ENCODE peak calls at places on chromosomes 6 and 20, in five cellular contexts. P, M, V, B and C are unnamed samples. For H3K4me1, the result is how much of the 10 kb centered on the place peaks cover.

GRCh38 chr20:62427172-62428007 is at the start of gene RBBP8NL:
- DNase-seq in B (no peak), M (no peak), P (no peak), V (no peak), C (no peak)

GRCh38 chr6:22883061-22883717 is 313.8 kb downstream of the HDGFL1 start:
- DNase-seq in P (no peak), M (no peak), B (no peak), V (no peak), C (no peak)

GRCh38 chr20:49641683-49642649 is 71.7 kb downstream of the B4GALT5 start:
- DNase-seq in B (no peak), V (no peak), P (peak), M (no peak), C (no peak)

GRCh38 chr6:42774201-42774600 is 7.7 kb upstream of the BICRAL start:
- DNase-seq in P (no peak), V (no peak), M (no peak), B (no peak), C (no peak)

GRCh38 chr6:6008648-6009421 is 2.1 kb upstream of the NRN1 start:
- DNase-seq in P (no peak), B (no peak), V (no peak), M (peak), C (peak)

GRCh38 chr6:131124341-131125071 is 10.8 kb upstream of the AKAP7 start:
- DNase-seq in M (no peak), V (no peak), P (no peak), B (no peak), C (no peak)

GRCh38 chr20:39253051-39253682 is 291.0 kb downstream of the DHX35 start:
- DNase-seq in V (no peak), M (no peak), B (no peak), P (no peak), C (no peak)

GRCh38 chr6:109816452-109817374 is 125.6 kb downstream of the FIG4 start:
- DNase-seq in B (no peak), M (no peak), V (no peak), P (no peak), C (no peak)

GRCh38 chr6:116666869-116667268 is 1.7 kb downstream of the ZUP1 start:
- DNase-seq in P (no peak), M (no peak), V (no peak), B (no peak), C (no peak)

GRCh38 chr6:63307581-63308246 is 12.1 kb downstream of the LGSN start:
- DNase-seq in M (peak), P (peak), V (no peak), B (no peak), C (peak)

GRCh38 chr6:64012351-64013060 is 376.9 kb downstream of the PHF3 start:
- DNase-seq in P (peak), B (no peak), M (peak), V (no peak), C (no peak)

GRCh38 chr20:25197173-25197869 is 1.8 kb downstream of the ENTPD6 start:
- DNase-seq in M (no peak), V (no peak), P (no peak), B (no peak), C (no peak)

DNA sequence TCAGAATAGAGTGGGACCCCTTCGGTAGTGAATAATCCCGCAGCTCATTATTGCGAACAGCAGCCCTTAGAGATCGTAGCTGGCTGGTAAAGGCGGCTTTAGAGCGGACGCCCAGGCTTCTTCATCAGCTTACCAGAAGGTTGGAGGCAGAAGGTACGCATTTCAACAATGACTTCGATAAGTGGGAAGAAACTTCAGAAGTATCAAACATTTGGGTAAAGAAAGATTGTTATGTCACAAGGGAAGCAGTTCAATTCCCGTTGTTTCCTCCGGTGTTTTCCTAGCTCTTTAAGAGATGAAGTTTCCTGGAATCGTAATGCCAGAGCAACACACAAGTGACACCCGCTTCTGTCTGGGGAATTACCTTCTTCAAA is 119.2 kb upstream of the ZNF184 start:
- DNase-seq in M (no peak), P (no peak), B (no peak), V (no peak), C (no peak)
- H3K4me3 ChIP-seq in M (peak), P (no peak), B (peak), V (no peak), C (no peak)

DNA sequence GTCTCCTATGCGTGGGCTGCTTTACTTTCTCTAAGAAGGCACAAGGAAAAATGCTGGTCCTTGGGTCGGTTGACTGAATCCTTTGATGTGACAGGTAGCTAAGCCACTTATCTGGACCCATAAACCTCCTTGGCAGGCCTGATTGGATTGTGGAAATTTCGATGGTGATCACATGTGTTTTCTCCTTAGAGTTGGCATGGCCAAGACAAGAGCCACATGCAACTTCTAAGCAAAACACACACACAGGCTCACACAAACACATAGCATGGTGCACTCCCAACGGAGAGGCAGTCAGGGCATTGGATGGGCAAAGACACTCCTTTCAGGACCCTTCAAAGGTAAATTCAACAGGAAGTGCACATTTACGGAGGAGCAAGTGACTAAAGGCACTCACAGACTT is 95.2 kb downstream of the PSMG4 start:
- DNase-seq in M (no peak), V (no peak), P (no peak), B (no peak), C (no peak)
- H3K4me1 ChIP-seq in M (under half), V (under half), P (under half), B (under half), C (half or more)

GRCh38 chr6:90605749-90606344 is 19.0 kb upstream of the MAP3K7 start:
- DNase-seq in M (no peak), V (no peak), B (no peak), P (no peak), C (no peak)

GRCh38 chr6:90610671-90611542 is 24.0 kb upstream of the MAP3K7 start:
- DNase-seq in B (no peak), V (no peak), M (no peak), P (peak), C (peak)

GRCh38 chr6:90611543-90611864 is 24.6 kb upstream of the MAP3K7 start:
- DNase-seq in P (no peak), M (no peak), V (no peak), B (no peak), C (no peak)

GRCh38 chr6:90611996-90612690 is 25.3 kb upstream of the MAP3K7 start:
- DNase-seq in P (no peak), M (no peak), B (no peak), V (no peak), C (no peak)

DNA sequence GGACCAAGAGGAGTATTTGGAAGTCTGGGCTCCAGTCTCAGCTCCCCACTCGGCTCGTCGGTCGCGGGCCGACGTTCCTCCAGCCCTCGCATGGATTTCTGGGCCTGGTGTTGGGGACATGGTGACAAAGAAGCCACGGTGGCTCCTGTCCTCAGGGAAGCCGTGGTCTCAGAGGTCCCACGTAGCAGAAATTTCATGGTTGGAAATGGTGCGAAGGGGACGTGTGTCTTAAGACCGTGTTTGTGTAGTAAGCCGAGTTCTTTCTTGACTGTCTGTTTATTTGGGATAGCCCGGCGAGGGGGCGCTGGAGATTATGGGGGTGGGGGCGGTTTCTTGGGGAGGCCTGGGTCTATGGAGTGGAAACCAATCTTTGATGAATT is 23.4 kb upstream of the MAP3K7 start:
- DNase-seq in B (no peak), V (no peak), M (no peak), P (no peak), C (no peak)
- H3K4me3 ChIP-seq in B (peak), V (peak), M (peak), P (no peak), C (peak)

DNA sequence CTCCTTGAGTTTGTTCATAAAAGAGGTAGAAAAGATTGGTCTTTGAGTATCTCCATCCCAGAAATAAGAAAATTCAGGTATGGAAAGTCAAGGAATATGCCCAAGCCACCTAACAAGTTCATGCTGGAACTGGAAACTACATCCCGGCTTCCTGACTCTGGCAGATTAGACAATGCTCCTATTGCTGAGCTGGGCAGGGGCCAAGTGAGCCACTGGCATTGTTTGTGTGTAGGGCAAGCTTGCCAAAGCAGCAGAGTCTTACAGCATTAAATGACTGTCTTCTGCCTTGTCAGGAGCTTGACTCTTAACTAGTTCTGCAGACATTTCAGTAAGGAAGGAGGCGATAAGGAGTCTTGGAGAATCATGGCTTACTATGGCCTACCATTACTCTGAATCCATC is 30.0 kb downstream of the PRDM1 start:
- DNase-seq in M (no peak), P (no peak), B (no peak), V (no peak), C (no peak)
- H3K4me1 ChIP-seq in M (under half), P (under half), B (half or more), V (under half), C (under half)

DNA sequence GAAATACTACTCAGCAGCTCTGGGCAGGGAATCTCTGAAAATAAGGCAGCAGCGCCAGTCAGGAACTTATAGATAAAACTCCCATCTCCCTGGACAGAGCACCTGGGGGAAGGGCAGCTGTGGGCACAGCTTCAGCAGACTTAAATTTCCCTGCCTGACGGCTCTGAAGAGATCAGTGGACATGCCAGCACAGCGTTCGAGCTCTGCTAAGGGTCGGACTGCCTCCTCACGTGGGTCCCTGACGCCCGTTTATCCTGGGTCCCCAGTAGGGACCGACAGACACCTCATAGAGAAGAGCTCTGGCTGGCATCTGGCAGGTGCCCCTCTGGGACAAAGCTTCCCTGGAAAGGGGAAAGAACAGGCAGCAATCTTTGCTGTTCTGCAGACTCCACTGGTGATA is 59.0 kb downstream of the COL21A1 start:
- DNase-seq in V (no peak), B (no peak), M (no peak), P (no peak), C (no peak)
- H3K4me3 ChIP-seq in V (peak), B (no peak), M (no peak), P (no peak), C (no peak)